ENCODE peak calls at places on chromosomes 2 and 18, in four cellular contexts. Y is osteoblast, I is gastrocnemius medialis, J is brain microvascular endothelial cell. S is an unnamed sample.

GRCh38 chr2:39099820-39100728 is 20.8 kb downstream of the SOS1 start:
- DNase-seq in Y (no peak), I (no peak), J (no peak), S (no peak)

GRCh38 chr18:60466671-60467070 is 94.1 kb upstream of the MC4R start:
- DNase-seq in Y (peak; percentile 43), I (no peak), J (peak; percentile 80), S (no peak)

GRCh38 chr2:227349989-227350648 is 25.1 kb downstream of the MFF start:
- DNase-seq in Y (no peak), I (no peak), J (no peak), S (no peak)

GRCh38 chr2:126700073-126700581 is 44.2 kb downstream of the GYPC start:
- DNase-seq in Y (no peak), I (no peak), J (no peak), S (no peak)

GRCh38 chr2:171230176-171230575 is 69.5 kb upstream of the TLK1 start:
- DNase-seq in Y (no peak), I (no peak), J (no peak), S (no peak)

GRCh38 chr2:142989276-142990204 is 112.1 kb downstream of the KYNU start:
- DNase-seq in Y (peak; percentile 26), I (no peak), J (no peak), S (no peak)

GRCh38 chr2:150491943-150492342 is 4.5 kb upstream of the RND3 start:
- DNase-seq in Y (peak; percentile 76), I (no peak), J (no peak), S (no peak)

GRCh38 chr2:8018956-8019355 is 662.9 kb upstream of the ID2 start:
- DNase-seq in Y (no peak), I (no peak), J (no peak), S (no peak)

GRCh38 chr2:109487871-109488655 is 125.7 kb downstream of the SEPTIN10 start:
- DNase-seq in Y (no peak), I (no peak), J (no peak), S (no peak)

GRCh38 chr2:236871500-236872001 is 214.1 kb upstream of the COPS8 start:
- DNase-seq in Y (peak; percentile 92), I (peak; percentile 68), J (peak; percentile 87), S (no peak)

GRCh38 chr2:214904176-214904575 is 94.7 kb upstream of the BARD1 start:
- DNase-seq in Y (no peak), I (no peak), J (no peak), S (no peak)

GRCh38 chr2:232885264-232885961 is 15.3 kb downstream of the SNORC start:
- DNase-seq in Y (peak; percentile 78), I (no peak), J (no peak), S (no peak)

GRCh38 chr2:16314691-16315457 is 350.8 kb downstream of the CYRIA start:
- DNase-seq in Y (no peak), I (no peak), J (no peak), S (no peak)

GRCh38 chr2:219664041-219664440 is 36.6 kb downstream of the SLC4A3 start:
- DNase-seq in Y (no peak), I (no peak), J (no peak), S (no peak)

GRCh38 chr2:101429453-101429852 is 42.1 kb upstream of the CREG2 start:
- DNase-seq in Y (no peak), I (no peak), J (no peak), S (no peak)

GRCh38 chr2:216713691-216714411 is 18.5 kb upstream of the IGFBP5 start:
- DNase-seq in Y (peak; percentile 97), I (no peak), J (peak; percentile 83), S (no peak)

GRCh38 chr18:58290059-58290747 is 246.2 kb downstream of the NEDD4L start:
- DNase-seq in Y (peak; percentile 38), I (no peak), J (peak; percentile 37), S (no peak)

GRCh38 chr2:190941571-190941970 is 61.0 kb downstream of the GLS start:
- DNase-seq in Y (no peak), I (no peak), J (no peak), S (no peak)

GRCh38 chr2:84865181-84865783 is 15.6 kb downstream of the TRABD2A start:
- DNase-seq in Y (no peak), I (no peak), J (no peak), S (no peak)

GRCh38 chr2:229971298-229971790 is 49.0 kb downstream of the FBXO36 start:
- DNase-seq in Y (no peak), I (no peak), J (no peak), S (no peak)

GRCh38 chr2:229970406-229970805 is 48.1 kb downstream of the FBXO36 start:
- DNase-seq in Y (no peak), I (no peak), J (no peak), S (no peak)

DNA sequence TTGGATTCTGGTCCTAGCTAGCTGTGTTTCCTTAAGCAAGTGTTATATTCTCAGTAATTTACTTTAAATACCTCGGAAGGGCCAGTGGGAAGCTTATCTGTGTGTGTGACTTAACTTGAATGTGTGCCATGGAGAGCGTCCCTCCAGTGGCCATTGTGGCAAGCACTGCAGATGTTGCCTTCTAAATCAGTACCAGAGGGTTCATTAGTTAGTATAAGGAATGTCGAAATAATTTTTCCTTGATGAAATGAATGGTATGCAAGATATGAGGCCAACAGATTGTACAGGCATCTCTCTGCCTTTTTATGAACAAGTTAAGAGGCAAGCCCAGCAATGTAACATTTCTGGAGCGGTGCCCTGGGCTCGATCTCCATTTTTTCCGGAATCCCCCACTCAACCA is 52.0 kb downstream of the FBXO36 start:
- DNase-seq in Y (peak; percentile 18), I (no peak), J (peak; percentile 63), S (no peak)
- TF ChIP-seq CTCF in Y (peak; percentile 35), I (no peak), J (peak; percentile 52), S (no peak)

DNA sequence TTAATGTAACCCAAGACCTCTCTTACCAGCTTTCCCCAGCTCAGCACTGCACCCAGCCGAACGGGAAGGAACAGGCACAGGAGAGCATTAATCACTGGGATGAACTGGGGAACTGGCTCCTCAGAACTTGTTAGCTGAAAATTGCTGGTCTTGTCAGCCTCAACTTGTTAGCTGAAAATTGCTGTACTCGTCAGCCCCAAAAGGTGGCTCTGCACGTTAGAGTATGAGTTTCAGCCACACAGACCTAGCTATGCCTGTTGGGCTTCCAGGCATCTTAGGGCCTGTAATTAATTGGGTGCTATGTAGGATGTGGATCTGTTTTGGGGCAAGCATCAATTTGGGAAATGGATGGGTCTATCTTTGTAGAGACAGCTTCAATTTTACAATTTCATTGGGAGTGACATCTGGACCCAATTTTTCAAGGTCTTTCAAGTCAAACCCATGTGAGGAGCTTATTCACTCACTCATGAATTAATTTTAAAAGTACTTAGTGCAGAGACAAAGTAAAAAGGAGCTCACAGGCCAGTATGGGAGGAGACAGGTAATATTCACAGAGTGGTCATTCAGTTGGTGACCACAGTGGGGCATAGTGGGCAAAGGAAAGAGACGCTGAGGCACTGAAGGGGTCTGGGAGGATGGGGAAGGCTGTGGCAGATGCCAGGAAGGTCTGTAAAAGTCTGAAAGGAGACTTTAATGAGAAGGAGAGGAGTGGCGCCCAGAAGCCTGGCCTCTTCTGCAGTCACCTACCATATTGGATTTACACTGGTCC is 75.8 kb downstream of the CD8B2 start:
- DNase-seq in Y (no peak), I (no peak), J (no peak), S (no peak)
- TF ChIP-seq CTCF in Y (no peak), I (no peak), J (peak; percentile 47), S (no peak)

DNA sequence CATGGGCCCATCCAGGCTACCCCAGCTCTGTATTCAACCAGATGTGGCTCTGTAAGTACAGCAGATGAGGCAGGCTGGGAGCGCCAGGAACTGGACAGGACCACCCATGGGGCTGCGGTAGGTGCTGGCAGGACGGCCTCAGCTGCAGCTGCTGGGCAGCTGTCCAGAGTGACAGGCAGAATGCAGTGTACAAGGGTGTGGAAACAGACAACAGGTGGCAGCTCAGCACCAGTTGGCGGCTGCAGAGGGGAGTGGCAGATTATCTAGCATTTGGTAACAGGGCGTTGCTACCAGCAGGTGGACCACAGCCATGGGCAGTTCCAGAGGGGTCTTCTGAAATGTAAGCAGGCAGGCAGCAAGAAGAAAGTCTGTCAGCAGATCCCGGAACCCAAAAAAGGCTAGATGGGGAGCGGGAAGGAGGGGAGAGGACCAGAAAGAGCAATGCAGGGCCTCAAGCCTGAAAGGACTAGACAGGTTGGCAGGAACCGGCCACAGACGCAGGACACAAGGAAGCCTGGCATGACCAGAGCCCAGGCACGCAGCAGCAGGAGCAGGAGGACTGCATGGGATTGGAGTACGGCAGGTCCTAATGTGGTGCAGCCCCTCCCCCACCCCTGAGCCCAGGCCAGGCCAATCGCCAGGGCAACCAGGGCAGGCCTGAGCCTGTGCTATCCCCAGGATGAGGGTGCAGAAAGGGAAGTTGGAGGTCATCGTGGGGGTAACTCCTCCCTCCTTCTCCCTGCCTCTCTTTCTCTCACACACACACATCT is 24.7 kb downstream of the PKDCC start:
- DNase-seq in Y (peak; percentile 3), I (peak; percentile 98), J (no peak), S (no peak)
- TF ChIP-seq CTCF in Y (no peak), I (peak; percentile 44), J (no peak), S (no peak)

GRCh38 chr18:75167759-75168211 is 41.2 kb downstream of the PTGR3 start:
- DNase-seq in Y (no peak), I (no peak), J (no peak), S (no peak)
- TF ChIP-seq CTCF in Y (no peak), I (no peak), J (no peak), S (no peak)

GRCh38 chr2:187774551-187775071 is 220.4 kb upstream of the TFPI start:
- DNase-seq in Y (peak; percentile 32), I (no peak), J (no peak), S (no peak)

GRCh38 chr2:187768995-187769394 is 214.8 kb upstream of the TFPI start:
- DNase-seq in Y (no peak), I (no peak), J (no peak), S (no peak)

GRCh38 chr2:187775196-187775595 is 221.0 kb upstream of the TFPI start:
- DNase-seq in Y (no peak), I (no peak), J (no peak), S (no peak)

DNA sequence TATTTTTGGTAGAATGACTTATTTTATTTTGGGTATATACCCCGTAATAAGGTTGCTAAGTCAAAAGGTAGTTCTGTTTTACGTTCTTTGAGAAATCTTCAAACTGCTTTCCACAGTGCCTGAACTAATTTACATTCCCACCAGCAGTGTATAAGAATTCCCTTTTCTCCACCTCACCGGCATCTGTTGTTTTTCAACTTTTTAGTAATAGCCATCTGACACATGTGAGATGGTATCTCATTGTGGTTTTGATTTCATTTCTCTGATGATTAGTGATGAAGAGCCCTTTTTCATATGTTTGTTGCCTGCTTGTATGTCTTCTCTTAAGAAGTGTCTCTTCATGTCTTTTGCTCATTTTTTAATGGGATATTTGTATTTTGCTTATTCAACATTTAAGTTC is 215.2 kb upstream of the TFPI start:
- DNase-seq in Y (no peak), I (no peak), J (no peak), S (no peak)
- TF ChIP-seq CTCF in Y (no peak), I (no peak), J (no peak), S (no peak)

DNA sequence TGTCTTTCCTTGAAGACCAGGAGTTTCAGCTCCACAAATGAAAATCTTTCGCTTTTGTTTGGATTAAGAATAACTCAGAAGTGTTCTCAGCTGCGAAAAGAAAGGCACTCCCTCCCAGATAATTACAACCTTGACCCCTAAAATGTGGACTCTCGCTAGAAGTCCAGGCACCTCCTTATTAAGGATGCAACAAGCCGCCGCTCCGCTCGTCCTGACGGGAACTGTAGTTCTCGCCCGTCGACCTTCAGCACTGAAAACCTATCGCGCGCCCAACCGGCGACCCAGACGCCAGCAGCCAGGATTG is 559 bp downstream of the IMMT start:
- DNase-seq in Y (no peak), I (peak; percentile 98), J (no peak), S (no peak)
- TF ChIP-seq CTCF in Y (no peak), I (no peak), J (no peak), S (no peak)

GRCh38 chr2:74333175-74333574 is 10.0 kb downstream of the SLC4A5 start:
- DNase-seq in Y (no peak), I (no peak), J (peak; percentile 52), S (no peak)
- TF ChIP-seq CTCF in Y (peak; percentile 72), I (no peak), J (peak; percentile 76), S (no peak)

GRCh38 chr2:42910657-42911405 is 118.4 kb upstream of the HAAO start:
- DNase-seq in Y (no peak), I (no peak), J (no peak), S (peak; percentile 14)
- TF ChIP-seq CTCF in Y (no peak), I (no peak), J (no peak), S (no peak)